ENCODE peak calls at places on chromosomes 13 and 19, in four cellular contexts. One of them, this sample, is unnamed. For H3K4me1, the result is how much of the 10 kb centered on the place peaks cover.

GRCh38 chr13:91242652-91243051 is 104.8 kb upstream of the MIR17HG start:
- DNase-seq in HepG2: no peak
- DNase-seq in K562: no peak
- DNase-seq in HCT116: no peak
- DNase-seq in this sample: no peak

GRCh38 chr13:22311734-22312404 is 641.0 kb downstream of the FGF9 start:
- DNase-seq in HepG2: no peak
- DNase-seq in K562: no peak
- DNase-seq in HCT116: no peak
- DNase-seq in this sample: no peak

GRCh38 chr19:14370169-14370998 is 10.9 kb upstream of the ADGRE5 start:
- DNase-seq in HepG2: no peak
- DNase-seq in K562: peak
- DNase-seq in HCT116: no peak
- DNase-seq in this sample: no peak

GRCh38 chr19:10173527-10173926 is 21.2 kb downstream of the DNMT1 start:
- DNase-seq in HepG2: no peak
- DNase-seq in K562: no peak
- DNase-seq in HCT116: no peak
- DNase-seq in this sample: no peak

GRCh38 chr19:19062454-19063182 is 1.2 kb upstream of the SLC25A42 start:
- DNase-seq in HepG2: peak
- DNase-seq in K562: peak
- DNase-seq in HCT116: no peak
- DNase-seq in this sample: no peak

GRCh38 chr13:48586591-48587103 is 53.8 kb upstream of the RCBTB2 start:
- DNase-seq in HepG2: no peak
- DNase-seq in K562: peak
- DNase-seq in HCT116: no peak
- DNase-seq in this sample: no peak

GRCh38 chr13:51158923-51159322 is 47.8 kb upstream of the C13orf42 start:
- DNase-seq in HepG2: no peak
- DNase-seq in K562: no peak
- DNase-seq in HCT116: no peak
- DNase-seq in this sample: no peak

GRCh38 chr19:58038688-58039204 is 4.9 kb downstream of the ZSCAN1 start:
- DNase-seq in HepG2: peak
- DNase-seq in K562: no peak
- DNase-seq in HCT116: no peak
- DNase-seq in this sample: no peak

GRCh38 chr13:77533875-77534788 is 1.4 kb upstream of the SCEL start:
- DNase-seq in HepG2: no peak
- DNase-seq in K562: no peak
- DNase-seq in HCT116: no peak
- DNase-seq in this sample: no peak

GRCh38 chr19:50890422-50891252 is 17.4 kb downstream of the KLK2 start:
- DNase-seq in HepG2: no peak
- DNase-seq in K562: no peak
- DNase-seq in HCT116: no peak
- DNase-seq in this sample: no peak

GRCh38 chr19:45161715-45162463 is 1.1 kb upstream of the NKPD1 start:
- DNase-seq in HepG2: no peak
- DNase-seq in K562: peak
- DNase-seq in HCT116: no peak
- DNase-seq in this sample: no peak

GRCh38 chr19:29566496-29567054 is 39.5 kb upstream of the POP4 start:
- DNase-seq in HepG2: no peak
- DNase-seq in K562: no peak
- DNase-seq in HCT116: no peak
- DNase-seq in this sample: no peak

GRCh38 chr19:9996541-9996940 is 13.8 kb downstream of the COL5A3 start:
- DNase-seq in HepG2: no peak
- DNase-seq in K562: no peak
- DNase-seq in HCT116: no peak
- DNase-seq in this sample: no peak

GRCh38 chr19:31356587-31357314 is 7.5 kb upstream of the TSHZ3 start:
- DNase-seq in HepG2: no peak
- DNase-seq in K562: peak
- DNase-seq in HCT116: no peak
- DNase-seq in this sample: no peak

GRCh38 chr13:113802090-113802531 is 43.1 kb downstream of the TMEM255B start:
- DNase-seq in HepG2: peak
- DNase-seq in K562: peak
- DNase-seq in HCT116: no peak
- DNase-seq in this sample: no peak

GRCh38 chr19:38841787-38842438 is 7.9 kb downstream of the HNRNPL start:
- DNase-seq in HepG2: no peak
- DNase-seq in K562: peak
- DNase-seq in HCT116: no peak
- DNase-seq in this sample: no peak

GRCh38 chr13:51033431-51034185 is 77.5 kb downstream of the C13orf42 start:
- DNase-seq in HepG2: no peak
- DNase-seq in K562: no peak
- DNase-seq in HCT116: no peak
- DNase-seq in this sample: no peak

GRCh38 chr13:75072368-75072767 is 409.6 kb downstream of the TBC1D4 start:
- DNase-seq in HepG2: no peak
- DNase-seq in K562: no peak
- DNase-seq in HCT116: no peak
- DNase-seq in this sample: no peak

GRCh38 chr19:18975011-18975410 is 34.0 kb upstream of the HOMER3 start:
- DNase-seq in HepG2: no peak
- DNase-seq in K562: no peak
- DNase-seq in HCT116: no peak
- DNase-seq in this sample: no peak

GRCh38 chr13:112651750-112652511 is 37.9 kb upstream of the ATP11A start:
- DNase-seq in HepG2: no peak
- DNase-seq in K562: no peak
- DNase-seq in HCT116: no peak
- DNase-seq in this sample: no peak

GRCh38 chr13:25489238-25489637 is 117.5 kb downstream of the ATP8A2 start:
- DNase-seq in HepG2: no peak
- DNase-seq in K562: no peak
- DNase-seq in HCT116: no peak
- DNase-seq in this sample: no peak

GRCh38 chr19:48341006-48341405 is 15.7 kb downstream of the EMP3 start:
- DNase-seq in HepG2: no peak
- DNase-seq in K562: no peak
- DNase-seq in HCT116: no peak
- DNase-seq in this sample: no peak

GRCh38 chr19:58054792-58055482 is 4.1 kb upstream of the ZNF135 start:
- DNase-seq in HepG2: no peak
- DNase-seq in K562: no peak
- DNase-seq in HCT116: no peak
- DNase-seq in this sample: no peak

GRCh38 chr19:18672606-18673337 is 10.7 kb upstream of the CRTC1 start:
- DNase-seq in HepG2: no peak
- DNase-seq in K562: no peak
- DNase-seq in HCT116: no peak
- DNase-seq in this sample: no peak

GRCh38 chr19:19817357-19817756 is 4.2 kb downstream of the ZNF506 start:
- DNase-seq in HepG2: no peak
- DNase-seq in K562: no peak
- DNase-seq in HCT116: no peak
- DNase-seq in this sample: no peak

GRCh38 chr13:94764576-94765321 is 52.4 kb upstream of the SOX21 start:
- DNase-seq in HepG2: no peak
- DNase-seq in K562: no peak
- DNase-seq in HCT116: no peak
- DNase-seq in this sample: no peak

GRCh38 chr19:51246153-51246552 is 4.7 kb upstream of the SIGLECL1 start:
- DNase-seq in HepG2: peak
- DNase-seq in K562: peak
- DNase-seq in HCT116: no peak
- DNase-seq in this sample: no peak

GRCh38 chr19:29201849-29202248 is 11.1 kb downstream of the UQCRFS1 start:
- DNase-seq in HepG2: no peak
- DNase-seq in K562: no peak
- DNase-seq in HCT116: no peak
- DNase-seq in this sample: no peak

GRCh38 chr13:110799246-110800236 is 86.0 kb downstream of the ING1 start:
- DNase-seq in HepG2: no peak
- DNase-seq in K562: no peak
- DNase-seq in HCT116: no peak
- DNase-seq in this sample: no peak
- TF ChIP-seq TCF7L2 in HepG2: no peak
- TF ChIP-seq TCF7L2 in K562: no peak
- TF ChIP-seq TCF7L2 in HCT116: no peak
- TF ChIP-seq TCF7L2 in this sample: no peak

GRCh38 chr19:42170052-42170451 is 37.8 kb upstream of the POU2F2 start:
- DNase-seq in HepG2: no peak
- DNase-seq in K562: no peak
- DNase-seq in HCT116: no peak
- DNase-seq in this sample: no peak

GRCh38 chr19:42170715-42171114 is 38.5 kb upstream of the POU2F2 start:
- DNase-seq in HepG2: no peak
- DNase-seq in K562: no peak
- DNase-seq in HCT116: no peak
- DNase-seq in this sample: no peak

GRCh38 chr19:42169486-42169885 is 37.2 kb upstream of the POU2F2 start:
- DNase-seq in HepG2: no peak
- DNase-seq in K562: no peak
- DNase-seq in HCT116: no peak
- DNase-seq in this sample: no peak

GRCh38 chr19:42166336-42166735 is 34.1 kb upstream of the POU2F2 start:
- DNase-seq in HepG2: no peak
- DNase-seq in K562: no peak
- DNase-seq in HCT116: no peak
- DNase-seq in this sample: no peak

GRCh38 chr19:42168206-42168605 is 36.0 kb upstream of the POU2F2 start:
- DNase-seq in HepG2: no peak
- DNase-seq in K562: no peak
- DNase-seq in HCT116: no peak
- DNase-seq in this sample: no peak
- H3K4me1 ChIP-seq in HepG2: under half
- H3K4me1 ChIP-seq in K562: under half
- H3K4me1 ChIP-seq in HCT116: under half
- H3K4me1 ChIP-seq in this sample: under half

DNA sequence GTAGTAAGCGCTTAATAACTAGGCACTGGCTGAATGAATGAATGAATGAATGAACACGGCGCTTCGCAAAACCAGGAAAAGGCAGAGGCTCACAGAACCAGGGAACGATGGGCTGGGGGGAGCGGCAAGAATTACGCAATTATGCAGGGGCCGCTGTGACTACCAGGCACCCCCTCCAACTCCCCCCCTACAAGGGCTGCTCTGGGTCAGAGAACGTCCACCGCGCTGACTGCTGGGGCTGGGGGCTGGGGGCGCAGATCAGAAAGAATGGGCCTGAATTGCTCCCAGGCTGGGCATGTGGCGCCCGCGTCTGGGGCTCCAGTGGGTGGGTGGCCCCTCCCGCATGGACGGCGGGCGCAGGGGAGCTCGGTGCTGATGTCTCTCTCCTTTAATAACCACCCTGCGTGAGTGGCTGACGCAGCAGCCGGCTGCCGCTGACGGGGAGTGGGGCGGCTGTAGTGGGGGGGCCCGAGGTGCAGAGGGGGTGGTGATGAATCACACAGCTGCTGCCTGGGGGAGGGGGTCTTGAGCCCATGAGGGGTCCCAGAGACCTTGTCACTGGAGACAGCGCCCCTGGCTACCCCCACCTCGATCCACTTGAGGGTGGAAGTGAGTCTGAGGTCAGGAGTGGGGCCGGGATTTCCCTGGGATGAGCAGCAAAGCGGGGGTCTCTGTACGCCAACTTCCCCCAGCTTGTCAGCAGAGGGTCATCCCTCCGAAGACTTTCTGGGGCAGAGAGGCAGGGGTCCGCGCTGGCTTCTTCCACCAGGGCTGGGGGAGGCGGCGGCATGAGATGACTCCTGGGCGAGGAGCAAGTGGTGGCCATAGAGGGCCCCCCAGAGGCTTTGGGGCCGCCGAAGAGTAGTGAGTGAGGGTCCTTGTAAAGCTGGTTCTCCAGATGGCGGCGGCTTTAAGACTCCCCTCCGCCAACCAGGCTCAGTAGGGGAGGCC is 1.4 kb upstream of the CIRBP start:
- DNase-seq in HepG2: no peak
- DNase-seq in K562: no peak
- DNase-seq in HCT116: no peak
- DNase-seq in this sample: no peak
- TF ChIP-seq POLR2AphosphoS5 in HepG2: no peak
- TF ChIP-seq POLR2AphosphoS5 in K562: no peak
- TF ChIP-seq POLR2AphosphoS5 in HCT116: no peak
- TF ChIP-seq POLR2AphosphoS5 in this sample: no peak

GRCh38 chr13:28429685-28430290 is 65.1 kb downstream of the FLT1 start:
- DNase-seq in HepG2: no peak
- DNase-seq in K562: no peak
- DNase-seq in HCT116: no peak
- DNase-seq in this sample: no peak
- TF ChIP-seq TCF7L2 in HepG2: no peak
- TF ChIP-seq TCF7L2 in K562: no peak
- TF ChIP-seq TCF7L2 in HCT116: no peak
- TF ChIP-seq TCF7L2 in this sample: no peak

GRCh38 chr13:23613971-23614370 is 43.8 kb downstream of the TNFRSF19 start:
- DNase-seq in HepG2: no peak
- DNase-seq in K562: no peak
- DNase-seq in HCT116: no peak
- DNase-seq in this sample: no peak
- H3K4me1 ChIP-seq in HepG2: half or more
- H3K4me1 ChIP-seq in K562: under half
- H3K4me1 ChIP-seq in HCT116: under half
- H3K4me1 ChIP-seq in this sample: under half

GRCh38 chr19:16117594-16118033 is 5.9 kb downstream of the RAB8A start:
- DNase-seq in HepG2: no peak
- DNase-seq in K562: no peak
- DNase-seq in HCT116: no peak
- DNase-seq in this sample: no peak
- TF ChIP-seq POLR2AphosphoS5 in HepG2: no peak
- TF ChIP-seq POLR2AphosphoS5 in K562: no peak
- TF ChIP-seq POLR2AphosphoS5 in HCT116: no peak
- TF ChIP-seq POLR2AphosphoS5 in this sample: no peak

DNA sequence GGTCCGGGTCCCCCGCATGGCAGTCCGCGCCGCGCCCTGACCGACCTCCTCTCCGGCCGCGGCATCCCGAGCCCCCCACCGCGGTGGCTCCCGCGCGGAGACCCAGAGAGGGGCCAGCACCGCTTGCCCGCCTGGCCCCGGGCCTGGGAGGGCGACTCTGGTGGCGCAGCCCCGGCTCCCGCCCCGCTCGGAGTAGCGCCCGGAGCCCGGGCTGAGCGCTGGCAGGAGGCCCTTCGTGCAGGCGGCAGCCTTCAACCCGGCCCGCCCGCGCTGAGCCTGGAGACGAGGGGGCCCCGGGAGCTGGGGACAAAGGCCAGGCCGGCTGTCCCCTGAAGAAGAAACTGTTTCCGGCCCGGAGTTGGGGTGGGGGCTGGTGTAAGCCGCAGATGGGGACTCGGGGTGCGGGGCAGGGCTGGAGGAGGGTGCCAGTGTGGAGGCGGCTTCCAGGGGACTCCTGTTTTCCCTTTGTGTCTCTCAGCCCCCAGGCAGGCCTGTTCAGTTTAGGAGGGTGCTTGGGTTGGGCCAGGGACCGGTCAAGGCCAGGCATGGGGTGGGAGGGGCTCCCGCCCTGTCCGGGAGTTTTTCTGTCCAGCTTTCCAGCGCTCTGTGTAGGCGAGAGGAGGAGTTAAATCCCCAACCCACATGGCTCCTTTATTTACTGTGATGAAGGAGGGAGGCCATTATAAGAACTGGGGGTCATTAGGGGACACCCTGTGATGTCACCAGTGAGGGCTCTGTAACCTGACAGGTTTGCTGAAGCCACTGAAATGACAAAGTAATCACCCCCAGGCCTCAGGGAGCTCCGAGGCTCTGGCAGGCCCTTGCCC is 967 bp downstream of the LRP3 start:
- DNase-seq in HepG2: peak
- DNase-seq in K562: no peak
- DNase-seq in HCT116: no peak
- DNase-seq in this sample: no peak
- TF ChIP-seq TCF7L2 in HepG2: no peak
- TF ChIP-seq TCF7L2 in K562: no peak
- TF ChIP-seq TCF7L2 in HCT116: no peak
- TF ChIP-seq TCF7L2 in this sample: no peak

This sample was measured in Panc1.